ENCODE peak calls at places on chromosomes 1 and 21, in ten cellular contexts. One of them, this sample, is unnamed.

GRCh38 chr1:230861489-230861888 is 6.8 kb downstream of the C1orf198 start:
- DNase-seq in progenitor cell of endocrine pancreas: no peak
- DNase-seq in heart left ventricle: no peak
- DNase-seq in AG04449: no peak
- DNase-seq in fibroblast of mammary gland: no peak
- DNase-seq in OCI-LY7: no peak
- DNase-seq in fibroblast of lung: no peak
- DNase-seq in RWPE1: no peak
- DNase-seq in activated CD8-positive, alpha-beta T cell treated with anti-CD3 and anti-CD28 coated beads for 36 hours: no peak
- DNase-seq in GM10248: no peak
- DNase-seq in this sample: no peak

GRCh38 chr21:38039841-38040240 is 123.6 kb upstream of the KCNJ6 start:
- DNase-seq in progenitor cell of endocrine pancreas: no peak
- DNase-seq in heart left ventricle: no peak
- DNase-seq in AG04449: no peak
- DNase-seq in fibroblast of mammary gland: no peak
- DNase-seq in OCI-LY7: no peak
- DNase-seq in fibroblast of lung: no peak
- DNase-seq in RWPE1: no peak
- DNase-seq in activated CD8-positive, alpha-beta T cell treated with anti-CD3 and anti-CD28 coated beads for 36 hours: no peak
- DNase-seq in GM10248: no peak
- DNase-seq in this sample: no peak

GRCh38 chr1:6007318-6008083 is 15.3 kb upstream of the NPHP4 start:
- DNase-seq in progenitor cell of endocrine pancreas: no peak
- DNase-seq in heart left ventricle: peak; percentile 22
- DNase-seq in AG04449: no peak
- DNase-seq in fibroblast of mammary gland: peak; percentile 47
- DNase-seq in OCI-LY7: no peak
- DNase-seq in fibroblast of lung: peak; percentile 22
- DNase-seq in RWPE1: no peak
- DNase-seq in activated CD8-positive, alpha-beta T cell treated with anti-CD3 and anti-CD28 coated beads for 36 hours: no peak
- DNase-seq in GM10248: no peak
- DNase-seq in this sample: no peak

GRCh38 chr1:31689821-31690220 is 14.0 kb downstream of the COL16A1 start:
- DNase-seq in progenitor cell of endocrine pancreas: no peak
- DNase-seq in heart left ventricle: no peak
- DNase-seq in AG04449: peak; percentile 86
- DNase-seq in fibroblast of mammary gland: peak; percentile 95
- DNase-seq in OCI-LY7: no peak
- DNase-seq in fibroblast of lung: peak; percentile 99
- DNase-seq in RWPE1: peak; percentile 94
- DNase-seq in activated CD8-positive, alpha-beta T cell treated with anti-CD3 and anti-CD28 coated beads for 36 hours: no peak
- DNase-seq in GM10248: no peak
- DNase-seq in this sample: no peak

GRCh38 chr1:50422675-50422945 is 633 bp downstream of the DMRTA2 start:
- DNase-seq in progenitor cell of endocrine pancreas: no peak
- DNase-seq in heart left ventricle: no peak
- DNase-seq in AG04449: no peak
- DNase-seq in fibroblast of mammary gland: no peak
- DNase-seq in OCI-LY7: no peak
- DNase-seq in fibroblast of lung: no peak
- DNase-seq in RWPE1: no peak
- DNase-seq in activated CD8-positive, alpha-beta T cell treated with anti-CD3 and anti-CD28 coated beads for 36 hours: no peak
- DNase-seq in GM10248: no peak
- DNase-seq in this sample: peak; percentile 40

GRCh38 chr1:227900571-227901051 is 47.1 kb downstream of the WNT9A start:
- DNase-seq in progenitor cell of endocrine pancreas: no peak
- DNase-seq in heart left ventricle: peak; percentile 24
- DNase-seq in AG04449: no peak
- DNase-seq in fibroblast of mammary gland: no peak
- DNase-seq in OCI-LY7: no peak
- DNase-seq in fibroblast of lung: no peak
- DNase-seq in RWPE1: no peak
- DNase-seq in activated CD8-positive, alpha-beta T cell treated with anti-CD3 and anti-CD28 coated beads for 36 hours: peak; percentile 0
- DNase-seq in GM10248: no peak
- DNase-seq in this sample: peak; percentile 1

GRCh38 chr1:113403065-113403464 is 12.8 kb downstream of the MAGI3 start:
- DNase-seq in progenitor cell of endocrine pancreas: no peak
- DNase-seq in heart left ventricle: no peak
- DNase-seq in AG04449: no peak
- DNase-seq in fibroblast of mammary gland: no peak
- DNase-seq in OCI-LY7: no peak
- DNase-seq in fibroblast of lung: no peak
- DNase-seq in RWPE1: no peak
- DNase-seq in activated CD8-positive, alpha-beta T cell treated with anti-CD3 and anti-CD28 coated beads for 36 hours: no peak
- DNase-seq in GM10248: no peak
- DNase-seq in this sample: no peak

GRCh38 chr1:43563779-43564616 is 33.3 kb downstream of the PTPRF start:
- DNase-seq in progenitor cell of endocrine pancreas: no peak
- DNase-seq in heart left ventricle: no peak
- DNase-seq in AG04449: no peak
- DNase-seq in fibroblast of mammary gland: no peak
- DNase-seq in OCI-LY7: no peak
- DNase-seq in fibroblast of lung: no peak
- DNase-seq in RWPE1: no peak
- DNase-seq in activated CD8-positive, alpha-beta T cell treated with anti-CD3 and anti-CD28 coated beads for 36 hours: no peak
- DNase-seq in GM10248: no peak
- DNase-seq in this sample: peak; percentile 52

GRCh38 chr1:157849229-157849875 is 7.7 kb upstream of the CD5L start:
- DNase-seq in progenitor cell of endocrine pancreas: no peak
- DNase-seq in heart left ventricle: no peak
- DNase-seq in AG04449: no peak
- DNase-seq in fibroblast of mammary gland: no peak
- DNase-seq in OCI-LY7: peak; percentile 87
- DNase-seq in fibroblast of lung: no peak
- DNase-seq in RWPE1: no peak
- DNase-seq in activated CD8-positive, alpha-beta T cell treated with anti-CD3 and anti-CD28 coated beads for 36 hours: no peak
- DNase-seq in GM10248: peak; percentile 52
- DNase-seq in this sample: no peak

GRCh38 chr1:84847253-84848247 is 45.5 kb downstream of the LPAR3 start:
- DNase-seq in progenitor cell of endocrine pancreas: no peak
- DNase-seq in heart left ventricle: peak; percentile 68
- DNase-seq in AG04449: peak; percentile 80
- DNase-seq in fibroblast of mammary gland: peak; percentile 98
- DNase-seq in OCI-LY7: no peak
- DNase-seq in fibroblast of lung: peak; percentile 98
- DNase-seq in RWPE1: peak; percentile 95
- DNase-seq in activated CD8-positive, alpha-beta T cell treated with anti-CD3 and anti-CD28 coated beads for 36 hours: peak; percentile 32
- DNase-seq in GM10248: no peak
- DNase-seq in this sample: no peak

GRCh38 chr21:45405819-45406762 is 1.1 kb downstream of the COL18A1 start:
- DNase-seq in progenitor cell of endocrine pancreas: no peak
- DNase-seq in heart left ventricle: peak; percentile 33
- DNase-seq in AG04449: no peak
- DNase-seq in fibroblast of mammary gland: peak; percentile 45
- DNase-seq in OCI-LY7: no peak
- DNase-seq in fibroblast of lung: peak; percentile 68
- DNase-seq in RWPE1: peak; percentile 33
- DNase-seq in activated CD8-positive, alpha-beta T cell treated with anti-CD3 and anti-CD28 coated beads for 36 hours: peak; percentile 18
- DNase-seq in GM10248: no peak
- DNase-seq in this sample: peak; percentile 80
- TF ChIP-seq CTCF in progenitor cell of endocrine pancreas: no peak
- TF ChIP-seq CTCF in heart left ventricle: no peak
- TF ChIP-seq CTCF in AG04449: no peak
- TF ChIP-seq CTCF in fibroblast of mammary gland: no peak
- TF ChIP-seq CTCF in OCI-LY7: no peak
- TF ChIP-seq CTCF in fibroblast of lung: no peak
- TF ChIP-seq CTCF in RWPE1: no peak
- TF ChIP-seq CTCF in activated CD8-positive, alpha-beta T cell treated with anti-CD3 and anti-CD28 coated beads for 36 hours: no peak
- TF ChIP-seq CTCF in GM10248: no peak
- TF ChIP-seq CTCF in this sample: no peak

GRCh38 chr1:15282038-15282437 is 35.0 kb downstream of the FHAD1 start:
- DNase-seq in progenitor cell of endocrine pancreas: no peak
- DNase-seq in heart left ventricle: no peak
- DNase-seq in AG04449: no peak
- DNase-seq in fibroblast of mammary gland: no peak
- DNase-seq in OCI-LY7: no peak
- DNase-seq in fibroblast of lung: no peak
- DNase-seq in RWPE1: no peak
- DNase-seq in activated CD8-positive, alpha-beta T cell treated with anti-CD3 and anti-CD28 coated beads for 36 hours: no peak
- DNase-seq in GM10248: no peak
- DNase-seq in this sample: no peak

GRCh38 chr1:15282810-15283474 is 35.9 kb downstream of the FHAD1 start:
- DNase-seq in progenitor cell of endocrine pancreas: no peak
- DNase-seq in heart left ventricle: peak; percentile 68
- DNase-seq in AG04449: no peak
- DNase-seq in fibroblast of mammary gland: no peak
- DNase-seq in OCI-LY7: no peak
- DNase-seq in fibroblast of lung: no peak
- DNase-seq in RWPE1: no peak
- DNase-seq in activated CD8-positive, alpha-beta T cell treated with anti-CD3 and anti-CD28 coated beads for 36 hours: no peak
- DNase-seq in GM10248: no peak
- DNase-seq in this sample: no peak

GRCh38 chr1:15286452-15286851 is 39.4 kb downstream of the FHAD1 start:
- DNase-seq in progenitor cell of endocrine pancreas: no peak
- DNase-seq in heart left ventricle: no peak
- DNase-seq in AG04449: no peak
- DNase-seq in fibroblast of mammary gland: no peak
- DNase-seq in OCI-LY7: no peak
- DNase-seq in fibroblast of lung: no peak
- DNase-seq in RWPE1: no peak
- DNase-seq in activated CD8-positive, alpha-beta T cell treated with anti-CD3 and anti-CD28 coated beads for 36 hours: no peak
- DNase-seq in GM10248: no peak
- DNase-seq in this sample: no peak

GRCh38 chr1:15280416-15280815 is 33.4 kb downstream of the FHAD1 start:
- DNase-seq in progenitor cell of endocrine pancreas: no peak
- DNase-seq in heart left ventricle: no peak
- DNase-seq in AG04449: no peak
- DNase-seq in fibroblast of mammary gland: no peak
- DNase-seq in OCI-LY7: no peak
- DNase-seq in fibroblast of lung: no peak
- DNase-seq in RWPE1: no peak
- DNase-seq in activated CD8-positive, alpha-beta T cell treated with anti-CD3 and anti-CD28 coated beads for 36 hours: no peak
- DNase-seq in GM10248: no peak
- DNase-seq in this sample: no peak

GRCh38 chr1:15283500-15283899 is 36.5 kb downstream of the FHAD1 start:
- DNase-seq in progenitor cell of endocrine pancreas: no peak
- DNase-seq in heart left ventricle: peak; percentile 50
- DNase-seq in AG04449: no peak
- DNase-seq in fibroblast of mammary gland: peak; percentile 16
- DNase-seq in OCI-LY7: no peak
- DNase-seq in fibroblast of lung: peak; percentile 55
- DNase-seq in RWPE1: peak; percentile 90
- DNase-seq in activated CD8-positive, alpha-beta T cell treated with anti-CD3 and anti-CD28 coated beads for 36 hours: no peak
- DNase-seq in GM10248: no peak
- DNase-seq in this sample: no peak
- TF ChIP-seq CTCF in progenitor cell of endocrine pancreas: no peak
- TF ChIP-seq CTCF in heart left ventricle: peak; percentile 45
- TF ChIP-seq CTCF in AG04449: no peak
- TF ChIP-seq CTCF in fibroblast of mammary gland: peak; percentile 1
- TF ChIP-seq CTCF in OCI-LY7: no peak
- TF ChIP-seq CTCF in fibroblast of lung: no peak
- TF ChIP-seq CTCF in RWPE1: peak; percentile 16
- TF ChIP-seq CTCF in activated CD8-positive, alpha-beta T cell treated with anti-CD3 and anti-CD28 coated beads for 36 hours: no peak
- TF ChIP-seq CTCF in GM10248: no peak
- TF ChIP-seq CTCF in this sample: no peak

DNA sequence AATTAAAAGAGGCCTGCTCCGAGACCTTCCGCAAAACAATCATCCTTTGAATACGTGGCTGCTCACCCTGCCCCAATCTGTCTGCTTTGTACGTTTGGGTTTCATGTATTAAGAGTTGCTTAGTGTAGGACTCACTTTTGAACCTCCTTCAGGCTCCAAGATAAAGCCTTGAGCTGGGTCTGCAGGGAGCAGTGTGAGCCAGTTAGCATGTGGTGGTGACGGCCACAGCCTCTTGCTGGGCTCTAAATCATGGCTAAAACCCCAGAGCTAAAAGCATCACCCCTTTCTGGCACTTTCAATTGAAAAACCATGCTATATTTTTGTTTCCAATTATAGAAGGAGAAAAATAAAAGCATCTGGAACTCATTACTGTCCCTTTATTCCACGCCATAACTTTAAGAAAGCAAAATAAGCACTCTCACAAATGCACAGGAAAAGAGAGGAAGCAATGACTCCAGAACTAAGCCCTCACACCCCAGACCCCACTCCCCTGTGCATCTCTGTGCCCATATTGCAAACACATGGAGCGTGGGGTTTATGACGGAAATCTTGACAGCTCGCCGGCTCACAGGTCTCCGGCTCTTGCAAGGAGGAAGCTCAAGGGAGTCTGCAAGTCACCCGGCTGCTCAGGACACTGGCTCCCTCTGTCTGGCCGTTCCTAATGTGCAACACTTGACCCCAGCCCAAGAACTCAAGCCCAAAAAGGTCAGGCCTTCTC is 135.5 kb downstream of the MIS18A start:
- DNase-seq in progenitor cell of endocrine pancreas: no peak
- DNase-seq in heart left ventricle: peak; percentile 31
- DNase-seq in AG04449: no peak
- DNase-seq in fibroblast of mammary gland: peak; percentile 70
- DNase-seq in OCI-LY7: no peak
- DNase-seq in fibroblast of lung: peak; percentile 9
- DNase-seq in RWPE1: no peak
- DNase-seq in activated CD8-positive, alpha-beta T cell treated with anti-CD3 and anti-CD28 coated beads for 36 hours: no peak
- DNase-seq in GM10248: no peak
- DNase-seq in this sample: no peak
- TF ChIP-seq CTCF in progenitor cell of endocrine pancreas: no peak
- TF ChIP-seq CTCF in heart left ventricle: no peak
- TF ChIP-seq CTCF in AG04449: no peak
- TF ChIP-seq CTCF in fibroblast of mammary gland: peak; percentile 26
- TF ChIP-seq CTCF in OCI-LY7: no peak
- TF ChIP-seq CTCF in fibroblast of lung: no peak
- TF ChIP-seq CTCF in RWPE1: no peak
- TF ChIP-seq CTCF in activated CD8-positive, alpha-beta T cell treated with anti-CD3 and anti-CD28 coated beads for 36 hours: no peak
- TF ChIP-seq CTCF in GM10248: no peak
- TF ChIP-seq CTCF in this sample: no peak

GRCh38 chr21:25732091-25732760 is 2.5 kb downstream of the ATP5PF start:
- DNase-seq in progenitor cell of endocrine pancreas: no peak
- DNase-seq in heart left ventricle: no peak
- DNase-seq in AG04449: no peak
- DNase-seq in fibroblast of mammary gland: no peak
- DNase-seq in OCI-LY7: no peak
- DNase-seq in fibroblast of lung: no peak
- DNase-seq in RWPE1: no peak
- DNase-seq in activated CD8-positive, alpha-beta T cell treated with anti-CD3 and anti-CD28 coated beads for 36 hours: no peak
- DNase-seq in GM10248: no peak
- DNase-seq in this sample: no peak

GRCh38 chr21:25735895-25736597 is 1.3 kb downstream of the GABPA start:
- DNase-seq in progenitor cell of endocrine pancreas: no peak
- DNase-seq in heart left ventricle: no peak
- DNase-seq in AG04449: no peak
- DNase-seq in fibroblast of mammary gland: peak; percentile 33
- DNase-seq in OCI-LY7: peak; percentile 32
- DNase-seq in fibroblast of lung: peak; percentile 50
- DNase-seq in RWPE1: no peak
- DNase-seq in activated CD8-positive, alpha-beta T cell treated with anti-CD3 and anti-CD28 coated beads for 36 hours: no peak
- DNase-seq in GM10248: no peak
- DNase-seq in this sample: no peak

GRCh38 chr21:25733859-25734653 is 648 bp downstream of the ATP5PF start:
- DNase-seq in progenitor cell of endocrine pancreas: no peak
- DNase-seq in heart left ventricle: peak; percentile 41
- DNase-seq in AG04449: no peak
- DNase-seq in fibroblast of mammary gland: peak; percentile 48
- DNase-seq in OCI-LY7: peak; percentile 43
- DNase-seq in fibroblast of lung: peak; percentile 48
- DNase-seq in RWPE1: no peak
- DNase-seq in activated CD8-positive, alpha-beta T cell treated with anti-CD3 and anti-CD28 coated beads for 36 hours: peak; percentile 50
- DNase-seq in GM10248: no peak
- DNase-seq in this sample: peak; percentile 46

GRCh38 chr21:25734654-25735220 is at the start of the genes ATP5PF and GABPA:
- DNase-seq in progenitor cell of endocrine pancreas: peak; percentile 92
- DNase-seq in heart left ventricle: peak; percentile 98
- DNase-seq in AG04449: peak; percentile 95
- DNase-seq in fibroblast of mammary gland: peak; percentile 99
- DNase-seq in OCI-LY7: peak; percentile 98
- DNase-seq in fibroblast of lung: peak; percentile 99
- DNase-seq in RWPE1: peak; percentile 88
- DNase-seq in activated CD8-positive, alpha-beta T cell treated with anti-CD3 and anti-CD28 coated beads for 36 hours: peak; percentile 98
- DNase-seq in GM10248: peak; percentile 93
- DNase-seq in this sample: peak; percentile 97

GRCh38 chr21:25735221-25735894 is 586 bp downstream of the GABPA start:
- DNase-seq in progenitor cell of endocrine pancreas: peak; percentile 71
- DNase-seq in heart left ventricle: peak; percentile 94
- DNase-seq in AG04449: peak; percentile 37
- DNase-seq in fibroblast of mammary gland: peak; percentile 76
- DNase-seq in OCI-LY7: peak; percentile 90
- DNase-seq in fibroblast of lung: peak; percentile 90
- DNase-seq in RWPE1: peak; percentile 58
- DNase-seq in activated CD8-positive, alpha-beta T cell treated with anti-CD3 and anti-CD28 coated beads for 36 hours: peak; percentile 91
- DNase-seq in GM10248: peak; percentile 81
- DNase-seq in this sample: peak; percentile 79
- TF ChIP-seq CTCF in progenitor cell of endocrine pancreas: no peak
- TF ChIP-seq CTCF in heart left ventricle: no peak
- TF ChIP-seq CTCF in AG04449: peak; percentile 21
- TF ChIP-seq CTCF in fibroblast of mammary gland: no peak
- TF ChIP-seq CTCF in OCI-LY7: no peak
- TF ChIP-seq CTCF in fibroblast of lung: peak; percentile 13
- TF ChIP-seq CTCF in RWPE1: no peak
- TF ChIP-seq CTCF in activated CD8-positive, alpha-beta T cell treated with anti-CD3 and anti-CD28 coated beads for 36 hours: no peak
- TF ChIP-seq CTCF in GM10248: no peak
- TF ChIP-seq CTCF in this sample: no peak

This sample was measured in nephron progenitor cell.